ENCODE peak calls at places on chromosomes 2 and 18, in five cellular contexts. One of them, this sample, is unnamed.
A peak's percentile ranks its signal among the peaks of the same experiment; 100 is the strongest.

GRCh38 chr2:100962366-100963025 is 39.6 kb upstream of the RPL31 start:
- DNase-seq in HEK293T: no peak
- DNase-seq in activated CD4-positive, alpha-beta T cell treated with anti-CD3 and anti-CD28 coated beads for 24 hours: no peak
- DNase-seq in H9: no peak
- DNase-seq in psoas muscle: no peak
- DNase-seq in this sample: no peak

GRCh38 chr18:58178476-58178875 is 134.4 kb downstream of the NEDD4L start:
- DNase-seq in activated CD4-positive, alpha-beta T cell treated with anti-CD3 and anti-CD28 coated beads for 24 hours: no peak
- DNase-seq in psoas muscle: no peak
- DNase-seq in HEK293T: no peak
- DNase-seq in H9: no peak
- DNase-seq in this sample: no peak

GRCh38 chr2:157857881-157858280 is 18.2 kb downstream of the ACVR1 start:
- DNase-seq in H9: no peak
- DNase-seq in HEK293T: no peak
- DNase-seq in activated CD4-positive, alpha-beta T cell treated with anti-CD3 and anti-CD28 coated beads for 24 hours: no peak
- DNase-seq in psoas muscle: no peak
- DNase-seq in this sample: peak; percentile 45

GRCh38 chr2:29326926-29327325 is 211.7 kb downstream of the CLIP4 start:
- DNase-seq in psoas muscle: no peak
- DNase-seq in HEK293T: no peak
- DNase-seq in H9: no peak
- DNase-seq in activated CD4-positive, alpha-beta T cell treated with anti-CD3 and anti-CD28 coated beads for 24 hours: no peak
- DNase-seq in this sample: no peak

GRCh38 chr18:9586814-9587213 is 27.5 kb downstream of the PPP4R1 start:
- DNase-seq in psoas muscle: no peak
- DNase-seq in HEK293T: no peak
- DNase-seq in activated CD4-positive, alpha-beta T cell treated with anti-CD3 and anti-CD28 coated beads for 24 hours: no peak
- DNase-seq in H9: no peak
- DNase-seq in this sample: no peak

GRCh38 chr2:5720426-5720825 is 28.2 kb downstream of the SOX11 start:
- DNase-seq in activated CD4-positive, alpha-beta T cell treated with anti-CD3 and anti-CD28 coated beads for 24 hours: no peak
- DNase-seq in HEK293T: no peak
- DNase-seq in psoas muscle: no peak
- DNase-seq in H9: no peak
- DNase-seq in this sample: no peak

GRCh38 chr2:119011162-119011909 is 69.3 kb downstream of the MARCO start:
- DNase-seq in activated CD4-positive, alpha-beta T cell treated with anti-CD3 and anti-CD28 coated beads for 24 hours: no peak
- DNase-seq in psoas muscle: peak; percentile 47
- DNase-seq in HEK293T: peak; percentile 74
- DNase-seq in H9: peak; percentile 75
- DNase-seq in this sample: peak; percentile 29

GRCh38 chr2:179932786-179933185 is 71.4 kb upstream of the ZNF385B start:
- DNase-seq in HEK293T: no peak
- DNase-seq in psoas muscle: no peak
- DNase-seq in H9: no peak
- DNase-seq in activated CD4-positive, alpha-beta T cell treated with anti-CD3 and anti-CD28 coated beads for 24 hours: no peak
- DNase-seq in this sample: no peak

GRCh38 chr2:69195706-69196105 is 182.7 kb downstream of the ANTXR1 start:
- DNase-seq in H9: no peak
- DNase-seq in psoas muscle: no peak
- DNase-seq in activated CD4-positive, alpha-beta T cell treated with anti-CD3 and anti-CD28 coated beads for 24 hours: no peak
- DNase-seq in HEK293T: no peak
- DNase-seq in this sample: peak; percentile 71

GRCh38 chr2:135245055-135245454 is 193.0 kb downstream of the RAB3GAP1 start:
- DNase-seq in HEK293T: peak; percentile 43
- DNase-seq in activated CD4-positive, alpha-beta T cell treated with anti-CD3 and anti-CD28 coated beads for 24 hours: no peak
- DNase-seq in psoas muscle: no peak
- DNase-seq in H9: no peak
- DNase-seq in this sample: peak; percentile 42

GRCh38 chr18:46407471-46408166 is 249.4 kb downstream of the LOXHD1 start:
- DNase-seq in activated CD4-positive, alpha-beta T cell treated with anti-CD3 and anti-CD28 coated beads for 24 hours: no peak
- DNase-seq in HEK293T: no peak
- DNase-seq in psoas muscle: no peak
- DNase-seq in H9: no peak
- DNase-seq in this sample: peak; percentile 55

GRCh38 chr2:75565523-75566449 is 5.0 kb upstream of the EVA1A start:
- DNase-seq in H9: no peak
- DNase-seq in HEK293T: no peak
- DNase-seq in psoas muscle: no peak
- DNase-seq in activated CD4-positive, alpha-beta T cell treated with anti-CD3 and anti-CD28 coated beads for 24 hours: no peak
- DNase-seq in this sample: no peak

GRCh38 chr2:154195644-154196221 is 324.0 kb downstream of the GALNT13 start:
- DNase-seq in H9: no peak
- DNase-seq in activated CD4-positive, alpha-beta T cell treated with anti-CD3 and anti-CD28 coated beads for 24 hours: no peak
- DNase-seq in psoas muscle: no peak
- DNase-seq in HEK293T: no peak
- DNase-seq in this sample: peak; percentile 7

GRCh38 chr2:240605867-240606743 is 19.2 kb upstream of the GPR35 start:
- DNase-seq in psoas muscle: peak; percentile 7
- DNase-seq in activated CD4-positive, alpha-beta T cell treated with anti-CD3 and anti-CD28 coated beads for 24 hours: no peak
- DNase-seq in H9: no peak
- DNase-seq in HEK293T: no peak
- DNase-seq in this sample: no peak

GRCh38 chr18:79664525-79665125 is 15.0 kb upstream of the CTDP1 start:
- DNase-seq in activated CD4-positive, alpha-beta T cell treated with anti-CD3 and anti-CD28 coated beads for 24 hours: no peak
- DNase-seq in H9: no peak
- DNase-seq in HEK293T: no peak
- DNase-seq in psoas muscle: no peak
- DNase-seq in this sample: peak; percentile 84

GRCh38 chr2:218607436-218608115 is at the start of gene PLCD4:
- DNase-seq in H9: peak; percentile 44
- DNase-seq in HEK293T: no peak
- DNase-seq in psoas muscle: peak; percentile 38
- DNase-seq in activated CD4-positive, alpha-beta T cell treated with anti-CD3 and anti-CD28 coated beads for 24 hours: no peak
- DNase-seq in this sample: peak; percentile 77

GRCh38 chr2:229378386-229378785 is 107.3 kb upstream of the PID1 start:
- DNase-seq in H9: no peak
- DNase-seq in activated CD4-positive, alpha-beta T cell treated with anti-CD3 and anti-CD28 coated beads for 24 hours: no peak
- DNase-seq in psoas muscle: no peak
- DNase-seq in HEK293T: no peak
- DNase-seq in this sample: no peak

GRCh38 chr2:201842131-201842530 is 35.8 kb downstream of the CDK15 start:
- DNase-seq in H9: no peak
- DNase-seq in activated CD4-positive, alpha-beta T cell treated with anti-CD3 and anti-CD28 coated beads for 24 hours: no peak
- DNase-seq in HEK293T: no peak
- DNase-seq in psoas muscle: no peak
- DNase-seq in this sample: no peak

GRCh38 chr2:219628235-219628985 is 980 bp downstream of the SLC4A3 start:
- DNase-seq in H9: no peak
- DNase-seq in HEK293T: no peak
- DNase-seq in psoas muscle: no peak
- DNase-seq in activated CD4-positive, alpha-beta T cell treated with anti-CD3 and anti-CD28 coated beads for 24 hours: no peak
- DNase-seq in this sample: no peak

GRCh38 chr2:25567406-25567805 is 106.0 kb downstream of the DTNB start:
- DNase-seq in HEK293T: peak; percentile 28
- DNase-seq in psoas muscle: no peak
- DNase-seq in H9: no peak
- DNase-seq in activated CD4-positive, alpha-beta T cell treated with anti-CD3 and anti-CD28 coated beads for 24 hours: no peak
- DNase-seq in this sample: peak; percentile 55

GRCh38 chr2:191656792-191657191 is 21.1 kb upstream of the NABP1 start:
- DNase-seq in activated CD4-positive, alpha-beta T cell treated with anti-CD3 and anti-CD28 coated beads for 24 hours: no peak
- DNase-seq in psoas muscle: no peak
- DNase-seq in H9: no peak
- DNase-seq in HEK293T: no peak
- DNase-seq in this sample: no peak

GRCh38 chr2:128642801-128643200 is 324.1 kb upstream of the HS6ST1 start:
- DNase-seq in HEK293T: no peak
- DNase-seq in activated CD4-positive, alpha-beta T cell treated with anti-CD3 and anti-CD28 coated beads for 24 hours: no peak
- DNase-seq in psoas muscle: no peak
- DNase-seq in H9: no peak
- DNase-seq in this sample: no peak

GRCh38 chr2:190682168-190682567 is 33.3 kb downstream of the NAB1 start:
- DNase-seq in HEK293T: no peak
- DNase-seq in psoas muscle: no peak
- DNase-seq in activated CD4-positive, alpha-beta T cell treated with anti-CD3 and anti-CD28 coated beads for 24 hours: no peak
- DNase-seq in H9: no peak
- DNase-seq in this sample: peak; percentile 28